ENCODE peak calls at places on chromosomes 6 and 20, in five cellular contexts. W is uterus; M is fibroblast of the conjunctiva; C is stimulated activated naive CD4-positive, alpha-beta T cell; E is ACHN. R is an unnamed sample.
A peak's percentile ranks its signal among the peaks of the same experiment; 100 is the strongest.

GRCh38 chr20:45725134-45725533 is 3.0 kb downstream of the SPINT4 start:
- DNase-seq in W (no peak), M (no peak), C (no peak), E (no peak), R (no peak)

GRCh38 chr20:38840053-38840893 is 34.8 kb downstream of the PPP1R16B start:
- DNase-seq in W (peak; percentile 63), M (no peak), C (no peak), E (no peak), R (no peak)

GRCh38 chr6:146985966-146986365 is 218.3 kb upstream of the STXBP5 start:
- DNase-seq in W (no peak), M (no peak), C (no peak), E (no peak), R (no peak)

GRCh38 chr6:134519456-134519855 is 201.5 kb upstream of the SGK1 start:
- DNase-seq in W (peak; percentile 22), M (no peak), C (peak; percentile 13), E (no peak), R (no peak)

GRCh38 chr20:38208523-38208922 is 43.5 kb upstream of the TGM2 start:
- DNase-seq in W (no peak), M (no peak), C (no peak), E (no peak), R (no peak)

GRCh38 chr6:100088009-100088408 is 94.0 kb upstream of the MCHR2 start:
- DNase-seq in W (no peak), M (peak; percentile 63), C (no peak), E (peak; percentile 6), R (no peak)

GRCh38 chr6:4603291-4603690 is 172.9 kb upstream of the CDYL start:
- DNase-seq in W (peak; percentile 34), M (peak; percentile 88), C (no peak), E (no peak), R (peak; percentile 39)

GRCh38 chr6:162942860-162943259 is 215.1 kb downstream of the PACRG start:
- DNase-seq in W (no peak), M (peak; percentile 33), C (no peak), E (no peak), R (peak; percentile 86)

GRCh38 chr20:40009542-40009941 is 679.5 kb downstream of the MAFB start:
- DNase-seq in W (no peak), M (no peak), C (no peak), E (no peak), R (no peak)

GRCh38 chr6:13614126-13614925 is 809 bp upstream of the NOL7 start:
- DNase-seq in W (no peak), M (no peak), C (no peak), E (peak; percentile 47), R (peak; percentile 4)

GRCh38 chr6:146892613-146893401 is 294.0 kb downstream of the ADGB start:
- DNase-seq in W (no peak), M (no peak), C (no peak), E (peak; percentile 25), R (no peak)

GRCh38 chr6:99305021-99305554 is 44.4 kb downstream of the FAXC start:
- DNase-seq in W (no peak), M (no peak), C (no peak), E (no peak), R (no peak)

GRCh38 chr6:137148291-137149076 is 25.0 kb downstream of the IL22RA2 start:
- DNase-seq in W (no peak), M (peak; percentile 30), C (no peak), E (no peak), R (no peak)

GRCh38 chr20:24584538-24585356 is 115.3 kb downstream of the SYNDIG1 start:
- DNase-seq in W (no peak), M (peak; percentile 10), C (no peak), E (no peak), R (peak; percentile 43)

GRCh38 chr6:26240157-26240980 is 124.6 kb upstream of the BTN3A2 start:
- DNase-seq in W (peak; percentile 76), M (peak; percentile 97), C (peak; percentile 61), E (no peak), R (peak; percentile 85)

GRCh38 chr6:18507018-18507415 is 119.9 kb downstream of the RNF144B start:
- DNase-seq in W (no peak), M (no peak), C (no peak), E (no peak), R (no peak)